ENCODE peak calls at places on chromosomes 1 and 21, in four cellular contexts. One of them, this sample, is unnamed.

GRCh38 chr1:182317489-182318180 is 74.0 kb downstream of the GLUL start:
- DNase-seq in tibial artery: no peak
- DNase-seq in psoas muscle: no peak
- DNase-seq in skeletal muscle cell: no peak
- DNase-seq in this sample: no peak

GRCh38 chr1:87045757-87046422 is 131.5 kb downstream of the HS2ST1 start:
- DNase-seq in tibial artery: no peak
- DNase-seq in psoas muscle: no peak
- DNase-seq in skeletal muscle cell: no peak
- DNase-seq in this sample: no peak

GRCh38 chr1:48216276-48216675 is 6.2 kb upstream of the SLC5A9 start:
- DNase-seq in tibial artery: no peak
- DNase-seq in psoas muscle: no peak
- DNase-seq in skeletal muscle cell: no peak
- DNase-seq in this sample: no peak

GRCh38 chr1:29964718-29965533 is 728.6 kb downstream of the PTPRU start:
- DNase-seq in tibial artery: no peak
- DNase-seq in psoas muscle: no peak
- DNase-seq in skeletal muscle cell: no peak
- DNase-seq in this sample: no peak

GRCh38 chr21:15848632-15849031 is 118.8 kb downstream of the USP25 start:
- DNase-seq in tibial artery: no peak
- DNase-seq in psoas muscle: no peak
- DNase-seq in skeletal muscle cell: no peak
- DNase-seq in this sample: peak

GRCh38 chr1:224866940-224867339 is 62.5 kb upstream of the DNAH14 start:
- DNase-seq in tibial artery: no peak
- DNase-seq in psoas muscle: no peak
- DNase-seq in skeletal muscle cell: no peak
- DNase-seq in this sample: no peak

GRCh38 chr21:25400427-25400826 is 206.9 kb downstream of the MRPL39 start:
- DNase-seq in tibial artery: no peak
- DNase-seq in psoas muscle: no peak
- DNase-seq in skeletal muscle cell: no peak
- DNase-seq in this sample: no peak

GRCh38 chr1:159000627-159001026 is 9.1 kb upstream of the IFI16 start:
- DNase-seq in tibial artery: peak
- DNase-seq in psoas muscle: peak
- DNase-seq in skeletal muscle cell: peak
- DNase-seq in this sample: peak

GRCh38 chr1:203338335-203339036 is 12.4 kb downstream of the FMOD start:
- DNase-seq in tibial artery: peak
- DNase-seq in psoas muscle: peak
- DNase-seq in skeletal muscle cell: no peak
- DNase-seq in this sample: peak

GRCh38 chr1:30049748-30050147 is 673.6 kb downstream of the MATN1 start:
- DNase-seq in tibial artery: no peak
- DNase-seq in psoas muscle: no peak
- DNase-seq in skeletal muscle cell: no peak
- DNase-seq in this sample: no peak

GRCh38 chr1:181508486-181509165 is 25.3 kb downstream of the CACNA1E start:
- DNase-seq in tibial artery: no peak
- DNase-seq in psoas muscle: no peak
- DNase-seq in skeletal muscle cell: no peak
- DNase-seq in this sample: no peak

GRCh38 chr1:204041232-204041767 is 31.6 kb upstream of the SOX13 start:
- DNase-seq in tibial artery: peak
- DNase-seq in psoas muscle: peak
- DNase-seq in skeletal muscle cell: no peak
- DNase-seq in this sample: no peak